ENCODE peak calls at places on chromosomes 5 and 9, in six cellular contexts. F, G, T, Z, B and E are unnamed samples.

GRCh38 chr9:81145331-81145963 is 543.9 kb downstream of the TLE1 start:
- DNase-seq in F (no peak), G (peak), T (no peak), Z (no peak), B (peak), E (no peak)

GRCh38 chr5:164597293-164597900 is 1092.0 kb downstream of the MAT2B start:
- DNase-seq in F (no peak), G (no peak), T (peak), Z (no peak), B (peak), E (peak)

GRCh38 chr5:113682497-113683136 is 169.1 kb downstream of the YTHDC2 start:
- DNase-seq in F (no peak), G (no peak), T (no peak), Z (no peak), B (peak), E (peak)

GRCh38 chr9:71981944-71982343 is 70.5 kb downstream of the C9orf85 start:
- DNase-seq in F (no peak), G (no peak), T (no peak), Z (no peak), B (no peak), E (no peak)

GRCh38 chr9:18493361-18494015 is 19.5 kb downstream of the ADAMTSL1 start:
- DNase-seq in F (no peak), G (peak), T (no peak), Z (no peak), B (peak), E (no peak)

GRCh38 chr9:137320555-137321384 is 18.7 kb upstream of the NRARP start:
- DNase-seq in F (no peak), G (no peak), T (peak), Z (peak), B (no peak), E (no peak)

GRCh38 chr9:69542942-69543704 is 129.0 kb downstream of the APBA1 start:
- DNase-seq in F (no peak), G (no peak), T (no peak), Z (no peak), B (no peak), E (no peak)

GRCh38 chr5:177317959-177318377 is 6.3 kb upstream of the MXD3 start:
- DNase-seq in F (peak), G (peak), T (peak), Z (peak), B (peak), E (peak)

GRCh38 chr5:63050916-63051315 is 472.3 kb downstream of the LRRC70 start:
- DNase-seq in F (no peak), G (no peak), T (no peak), Z (no peak), B (no peak), E (peak)

GRCh38 chr5:96702503-96703383 is 40.6 kb downstream of the CAST start:
- DNase-seq in F (no peak), G (peak), T (no peak), Z (peak), B (peak), E (no peak)

GRCh38 chr5:95600557-95600956 is 19.3 kb upstream of the GPR150 start:
- DNase-seq in F (peak), G (peak), T (no peak), Z (no peak), B (peak), E (no peak)

GRCh38 chr9:5511476-5511875 is 1.1 kb downstream of the PDCD1LG2 start:
- DNase-seq in F (no peak), G (no peak), T (no peak), Z (no peak), B (peak), E (no peak)

GRCh38 chr9:89380437-89381307 is 62.4 kb downstream of the SECISBP2 start:
- DNase-seq in F (no peak), G (peak), T (no peak), Z (no peak), B (no peak), E (no peak)

GRCh38 chr5:168317521-168318147 is 26.2 kb downstream of the WWC1 start:
- DNase-seq in F (peak), G (peak), T (no peak), Z (no peak), B (peak), E (no peak)

GRCh38 chr5:84403773-84404172 is 19.1 kb upstream of the EDIL3 start:
- DNase-seq in F (peak), G (peak), T (no peak), Z (no peak), B (peak), E (no peak)

GRCh38 chr9:89815903-89816573 is 211.2 kb downstream of the GADD45G start:
- DNase-seq in F (no peak), G (no peak), T (peak), Z (no peak), B (no peak), E (no peak)

GRCh38 chr9:72557549-72557948 is 36.1 kb downstream of the TMC1 start:
- DNase-seq in F (peak), G (peak), T (no peak), Z (no peak), B (peak), E (no peak)

GRCh38 chr5:154698681-154699275 is 56.4 kb upstream of the LARP1 start:
- DNase-seq in F (no peak), G (no peak), T (no peak), Z (no peak), B (no peak), E (no peak)

GRCh38 chr5:197892-198489 is 6.7 kb downstream of the LRRC14B start:
- DNase-seq in F (no peak), G (no peak), T (no peak), Z (no peak), B (no peak), E (no peak)

GRCh38 chr9:131469951-131470350 is 32.8 kb upstream of the POMT1 start:
- DNase-seq in F (no peak), G (no peak), T (no peak), Z (no peak), B (no peak), E (no peak)

GRCh38 chr5:145483211-145483610 is 351.9 kb downstream of the PRELID2 start:
- DNase-seq in F (no peak), G (peak), T (no peak), Z (no peak), B (peak), E (no peak)

GRCh38 chr5:119537704-119538103 is 85.4 kb downstream of the HSD17B4 start:
- DNase-seq in F (no peak), G (peak), T (no peak), Z (no peak), B (peak), E (no peak)

GRCh38 chr5:60724126-60724525 is 24.2 kb upstream of the DEPDC1B start:
- DNase-seq in F (no peak), G (no peak), T (no peak), Z (no peak), B (no peak), E (no peak)

GRCh38 chr5:68251386-68251785 is 35.8 kb downstream of the PIK3R1 start:
- DNase-seq in F (no peak), G (no peak), T (no peak), Z (no peak), B (peak), E (peak)

GRCh38 chr9:137444106-137444790 is 3.1 kb upstream of the ENTPD8 start:
- DNase-seq in F (no peak), G (no peak), T (no peak), Z (no peak), B (no peak), E (no peak)